ENCODE peak calls at places on chromosomes 16 and 17, in six cellular contexts. V is upper lobe of left lung; J is NCI-H2081 treated with DMSO at 0.1 percent for 48 hours; P is T-cell; E is retina; W is stimulated activated CD8-positive, alpha-beta memory T cell treated with anti-CD3 and anti-CD28 coated beads, Interleukin-4, amount 100 ng/mL, for 24 hours. A is an unnamed sample.

GRCh38 chr17:79600613-79601221 is 10.1 kb downstream of the RBFOX3 start:
- DNase-seq in V (no peak), J (no peak), P (no peak), E (peak), W (no peak), A (no peak)

GRCh38 chr17:77145635-77146632 is 5.2 kb downstream of the SEC14L1 start:
- DNase-seq in V (no peak), J (no peak), P (no peak), E (no peak), W (no peak), A (peak)

GRCh38 chr16:14268073-14268472 is 197.0 kb downstream of the MRTFB start:
- DNase-seq in V (no peak), J (no peak), P (no peak), E (no peak), W (no peak), A (no peak)

GRCh38 chr17:77602062-77602746 is 356.3 kb upstream of the TNRC6C start:
- DNase-seq in V (peak), J (no peak), P (no peak), E (peak), W (no peak), A (peak)

GRCh38 chr17:64025732-64026294 is 5.4 kb upstream of the ICAM2 start:
- DNase-seq in V (peak), J (peak), P (peak), E (peak), W (peak), A (peak)

GRCh38 chr17:70047619-70048018 is 27.4 kb upstream of the KCNJ16 start:
- DNase-seq in V (no peak), J (no peak), P (no peak), E (no peak), W (no peak), A (no peak)

GRCh38 chr16:2531371-2531695 is at the start of gene CEMP1:
- DNase-seq in V (no peak), J (no peak), P (no peak), E (no peak), W (no peak), A (peak)

GRCh38 chr17:199195-199604 is 17.8 kb upstream of the DOC2B start:
- DNase-seq in V (no peak), J (no peak), P (no peak), E (no peak), W (no peak), A (no peak)

GRCh38 chr17:74199306-74200092 is 4.0 kb upstream of the RPL38 start:
- DNase-seq in V (peak), J (peak), P (peak), E (peak), W (peak), A (peak)

GRCh38 chr17:46056800-46057304 is 57.8 kb downstream of the STH start:
- DNase-seq in V (no peak), J (no peak), P (no peak), E (no peak), W (no peak), A (no peak)